ENCODE peak calls at places on chromosome 16, in seven cellular contexts. One of them, this sample, is unnamed.

GRCh38 chr16:73226675-73227074 is 178.7 kb upstream of the ZFHX3 start:
- DNase-seq in H7: no peak
- DNase-seq in NCI-H345: no peak
- DNase-seq in EL: no peak
- DNase-seq in GM04503: no peak
- DNase-seq in neural progenitor cell: no peak
- DNase-seq in dermis blood vessel endothelial cell: no peak
- DNase-seq in this sample: no peak

GRCh38 chr16:31005350-31006085 is 4.9 kb downstream of the STX1B start:
- DNase-seq in neural progenitor cell: no peak
- DNase-seq in GM04503: no peak
- DNase-seq in H7: peak; percentile 28
- DNase-seq in EL: no peak
- DNase-seq in NCI-H345: no peak
- DNase-seq in dermis blood vessel endothelial cell: no peak
- DNase-seq in this sample: no peak

GRCh38 chr16:68564367-68564985 is 25.4 kb downstream of the ZFP90 start:
- DNase-seq in H7: no peak
- DNase-seq in GM04503: no peak
- DNase-seq in EL: no peak
- DNase-seq in NCI-H345: no peak
- DNase-seq in neural progenitor cell: peak; percentile 5
- DNase-seq in dermis blood vessel endothelial cell: peak; percentile 14
- DNase-seq in this sample: no peak

GRCh38 chr16:28845173-28846079 is 722 bp downstream of the TUFM start:
- DNase-seq in H7: peak; percentile 69
- DNase-seq in dermis blood vessel endothelial cell: peak; percentile 34
- DNase-seq in GM04503: no peak
- DNase-seq in EL: peak; percentile 40
- DNase-seq in neural progenitor cell: peak; percentile 32
- DNase-seq in NCI-H345: peak; percentile 9
- DNase-seq in this sample: no peak

GRCh38 chr16:3094289-3095027 is 4.6 kb downstream of the ZSCAN10 start:
- DNase-seq in EL: peak; percentile 39
- DNase-seq in NCI-H345: peak; percentile 8
- DNase-seq in GM04503: no peak
- DNase-seq in dermis blood vessel endothelial cell: peak; percentile 83
- DNase-seq in neural progenitor cell: peak; percentile 68
- DNase-seq in H7: peak; percentile 88
- DNase-seq in this sample: peak; percentile 23

GRCh38 chr16:22278418-22278817 is 18.8 kb upstream of the POLR3E start:
- DNase-seq in dermis blood vessel endothelial cell: no peak
- DNase-seq in NCI-H345: no peak
- DNase-seq in H7: peak; percentile 30
- DNase-seq in neural progenitor cell: no peak
- DNase-seq in EL: no peak
- DNase-seq in GM04503: no peak
- DNase-seq in this sample: no peak

GRCh38 chr16:49455991-49456745 is 82.6 kb downstream of the C16orf78 start:
- DNase-seq in NCI-H345: no peak
- DNase-seq in GM04503: no peak
- DNase-seq in dermis blood vessel endothelial cell: no peak
- DNase-seq in EL: no peak
- DNase-seq in neural progenitor cell: no peak
- DNase-seq in H7: no peak
- DNase-seq in this sample: no peak

GRCh38 chr16:2333772-2334379 is 6.7 kb downstream of the ABCA3 start:
- DNase-seq in neural progenitor cell: no peak
- DNase-seq in EL: peak; percentile 47
- DNase-seq in H7: no peak
- DNase-seq in NCI-H345: no peak
- DNase-seq in dermis blood vessel endothelial cell: peak; percentile 59
- DNase-seq in GM04503: no peak
- DNase-seq in this sample: no peak

This sample was measured in COR-L47.